ENCODE peak calls at places on chromosomes 5 and 9, in ten cellular contexts. A is GM19239; V is stimulated activated CD8-positive, alpha-beta memory T cell treated with anti-CD3 and anti-CD28 coated beads, Interleukin-12 subunit alpha, Interleukin-12 subunit beta, amount 100 ng/mL, for 1 hour; P is NCI-H2081; W is endodermal cell; S is C1 segment of cervical spinal cord; Q is aorta; N is posterior cingulate gyrus; K is NCI-H510A; L is Calu3. U is an unnamed sample.

GRCh38 chr5:159104759-159105317 is 5.1 kb upstream of the EBF1 start:
- DNase-seq in A (no peak), V (no peak), P (no peak), W (peak), S (no peak), Q (no peak), N (no peak), K (no peak), L (no peak), U (no peak)

GRCh38 chr9:111158375-111158774 is 120.1 kb upstream of the LPAR1 start:
- DNase-seq in A (no peak), V (no peak), P (no peak), W (no peak), S (no peak), Q (no peak), N (no peak), K (no peak), L (no peak), U (no peak)

GRCh38 chr9:71620806-71621205 is 147.5 kb downstream of the CEMIP2 start:
- DNase-seq in A (no peak), V (no peak), P (no peak), W (no peak), S (peak), Q (no peak), N (peak), K (no peak), L (no peak), U (no peak)

GRCh38 chr9:70421272-70422180 is 7.1 kb upstream of the KLF9 start:
- DNase-seq in A (no peak), V (peak), P (peak), W (no peak), S (peak), Q (no peak), N (peak), K (no peak), L (no peak), U (no peak)

GRCh38 chr5:98510601-98511000 is 262.9 kb upstream of the RGMB start:
- DNase-seq in A (no peak), V (no peak), P (peak), W (no peak), S (no peak), Q (no peak), N (no peak), K (no peak), L (no peak), U (no peak)

GRCh38 chr9:94758844-94759243 is 32.3 kb downstream of the AOPEP start:
- DNase-seq in A (no peak), V (no peak), P (peak), W (no peak), S (no peak), Q (no peak), N (no peak), K (no peak), L (no peak), U (no peak)

GRCh38 chr9:114525505-114525904 is 20.2 kb upstream of the WHRN start:
- DNase-seq in A (no peak), V (no peak), P (no peak), W (peak), S (no peak), Q (no peak), N (no peak), K (no peak), L (no peak), U (no peak)

GRCh38 chr5:152593388-152593787 is 188.3 kb upstream of the NMUR2 start:
- DNase-seq in A (no peak), V (no peak), P (peak), W (no peak), S (no peak), Q (no peak), N (no peak), K (no peak), L (no peak), U (no peak)

GRCh38 chr9:37364751-37365360 is 57.6 kb upstream of the GRHPR start:
- DNase-seq in A (no peak), V (no peak), P (no peak), W (peak), S (no peak), Q (no peak), N (no peak), K (no peak), L (no peak), U (no peak)

GRCh38 chr5:181191526-181192336 is 13.3 kb downstream of the TRIM7 start:
- DNase-seq in A (peak), V (peak), P (no peak), W (peak), S (no peak), Q (peak), N (peak), K (no peak), L (peak), U (peak)